ENCODE peak calls at places on chromosomes 5 and 9, in six cellular contexts. T is AG09319, U is fibroblast of mammary gland, J is RWPE1, H is left ventricle myocardium inferior, G is type B pancreatic cell. V is an unnamed sample.

GRCh38 chr9:78599939-78600338 is 303.0 kb downstream of the PSAT1 start:
- DNase-seq in T (no peak), U (no peak), J (no peak), H (no peak), G (no peak), V (no peak)

GRCh38 chr9:32378993-32379729 is 5.3 kb upstream of the ACO1 start:
- DNase-seq in T (peak; percentile 60), U (peak; percentile 85), J (peak; percentile 77), H (no peak), G (no peak), V (peak; percentile 78)

GRCh38 chr9:21395778-21396717 is 10.8 kb upstream of the IFNA2 start:
- DNase-seq in T (no peak), U (no peak), J (no peak), H (peak; percentile 45), G (peak; percentile 74), V (peak; percentile 48)

GRCh38 chr5:23033864-23034263 is 180.7 kb upstream of the CDH12 start:
- DNase-seq in T (no peak), U (no peak), J (no peak), H (no peak), G (no peak), V (no peak)

GRCh38 chr5:136040746-136041415 is 12.1 kb downstream of the TGFBI start:
- DNase-seq in T (no peak), U (no peak), J (no peak), H (no peak), G (no peak), V (no peak)

GRCh38 chr5:174736351-174736721 is 12.0 kb downstream of the MSX2 start:
- DNase-seq in T (no peak), U (peak; percentile 67), J (no peak), H (no peak), G (no peak), V (no peak)

GRCh38 chr5:180790020-180790419 is 12.6 kb downstream of the MGAT1 start:
- DNase-seq in T (no peak), U (peak; percentile 23), J (no peak), H (no peak), G (no peak), V (no peak)

GRCh38 chr9:9920425-9920824 is 692.4 kb downstream of the PTPRD start:
- DNase-seq in T (no peak), U (no peak), J (no peak), H (no peak), G (no peak), V (no peak)

GRCh38 chr9:32738501-32739172 is 44.7 kb upstream of the TMEM215 start:
- DNase-seq in T (no peak), U (peak; percentile 54), J (peak; percentile 86), H (no peak), G (no peak), V (no peak)

GRCh38 chr5:175098301-175098700 is 345.7 kb downstream of the DRD1 start:
- DNase-seq in T (no peak), U (no peak), J (no peak), H (no peak), G (no peak), V (no peak)

GRCh38 chr5:15834596-15835245 is 334.7 kb downstream of the FBXL7 start:
- DNase-seq in T (peak; percentile 62), U (peak; percentile 88), J (peak; percentile 56), H (no peak), G (no peak), V (no peak)

GRCh38 chr9:87867391-87867790 is 15.3 kb upstream of the SPATA31E1 start:
- DNase-seq in T (no peak), U (peak; percentile 40), J (no peak), H (no peak), G (no peak), V (no peak)

GRCh38 chr5:68258531-68258930 is 43.0 kb downstream of the PIK3R1 start:
- DNase-seq in T (no peak), U (no peak), J (no peak), H (no peak), G (no peak), V (no peak)

GRCh38 chr5:92769986-92770385 is 811.0 kb downstream of the NR2F1-AS1 start:
- DNase-seq in T (no peak), U (peak; percentile 21), J (no peak), H (no peak), G (no peak), V (no peak)

GRCh38 chr5:74141053-74141452 is 499.5 kb downstream of the ENC1 start:
- DNase-seq in T (no peak), U (peak; percentile 35), J (peak; percentile 12), H (no peak), G (no peak), V (no peak)

GRCh38 chr5:40446910-40447309 is 232.8 kb upstream of the PTGER4 start:
- DNase-seq in T (no peak), U (peak; percentile 96), J (peak; percentile 87), H (no peak), G (no peak), V (no peak)

GRCh38 chr5:38780950-38781349 is 64.9 kb upstream of the OSMR start:
- DNase-seq in T (peak; percentile 36), U (peak; percentile 89), J (peak; percentile 8), H (peak; percentile 50), G (no peak), V (no peak)

GRCh38 chr5:159343295-159344094 is 13.2 kb upstream of the IL12B start:
- DNase-seq in T (no peak), U (peak; percentile 7), J (no peak), H (no peak), G (no peak), V (no peak)

GRCh38 chr5:151195622-151196021 is 28.3 kb downstream of the CCDC69 start:
- DNase-seq in T (peak; percentile 44), U (peak; percentile 85), J (no peak), H (no peak), G (no peak), V (no peak)

GRCh38 chr9:96176901-96177718 is 124.9 kb downstream of the HSD17B3 start:
- DNase-seq in T (no peak), U (peak; percentile 41), J (no peak), H (no peak), G (no peak), V (no peak)

GRCh38 chr9:100700689-100701318 is 122.9 kb downstream of the CAVIN4 start:
- DNase-seq in T (no peak), U (peak; percentile 15), J (no peak), H (no peak), G (no peak), V (peak; percentile 15)

GRCh38 chr5:90947667-90948066 is 389.1 kb downstream of the ADGRV1 start:
- DNase-seq in T (no peak), U (no peak), J (no peak), H (no peak), G (no peak), V (no peak)

GRCh38 chr5:139418804-139419203 is 14.9 kb upstream of the SPATA24 start:
- DNase-seq in T (no peak), U (no peak), J (no peak), H (no peak), G (no peak), V (no peak)

GRCh38 chr9:137516144-137516917 is 33.9 kb downstream of the PNPLA7 start:
- DNase-seq in T (no peak), U (no peak), J (no peak), H (no peak), G (no peak), V (no peak)

GRCh38 chr5:53874409-53874808 is 314.0 kb downstream of the NDUFS4 start:
- DNase-seq in T (no peak), U (peak; percentile 61), J (peak; percentile 53), H (no peak), G (no peak), V (no peak)

GRCh38 chr9:121285835-121286687 is 18.1 kb downstream of the GSN start:
- DNase-seq in T (no peak), U (peak; percentile 71), J (no peak), H (peak; percentile 83), G (no peak), V (no peak)

GRCh38 chr5:39194466-39195136 is 24.8 kb downstream of the FYB1 start:
- DNase-seq in T (peak; percentile 49), U (peak; percentile 73), J (peak; percentile 81), H (no peak), G (no peak), V (no peak)

GRCh38 chr9:35729700-35730485 is 2.1 kb downstream of the TLN1 start:
- DNase-seq in T (peak; percentile 65), U (peak; percentile 92), J (peak; percentile 81), H (peak; percentile 66), G (no peak), V (peak; percentile 48)

GRCh38 chr9:104386425-104387069 is 117.5 kb upstream of the OR13F1 start:
- DNase-seq in T (no peak), U (peak; percentile 57), J (peak; percentile 64), H (no peak), G (no peak), V (no peak)
- TF ChIP-seq CTCF in T (peak; percentile 58), U (peak; percentile 77), J (peak; percentile 94), H (peak; percentile 81), G (peak; percentile 84), V (peak; percentile 36)

GRCh38 chr5:350355-350754 is 28.8 kb downstream of the AHRR start:
- DNase-seq in T (no peak), U (no peak), J (no peak), H (no peak), G (no peak), V (peak; percentile 27)
- TF ChIP-seq CTCF in T (peak; percentile 14), U (peak; percentile 11), J (no peak), H (no peak), G (no peak), V (no peak)

GRCh38 chr9:113012492-113012891 is 500 bp upstream of the ZNF883 start:
- DNase-seq in T (no peak), U (no peak), J (no peak), H (no peak), G (no peak), V (no peak)

DNA sequence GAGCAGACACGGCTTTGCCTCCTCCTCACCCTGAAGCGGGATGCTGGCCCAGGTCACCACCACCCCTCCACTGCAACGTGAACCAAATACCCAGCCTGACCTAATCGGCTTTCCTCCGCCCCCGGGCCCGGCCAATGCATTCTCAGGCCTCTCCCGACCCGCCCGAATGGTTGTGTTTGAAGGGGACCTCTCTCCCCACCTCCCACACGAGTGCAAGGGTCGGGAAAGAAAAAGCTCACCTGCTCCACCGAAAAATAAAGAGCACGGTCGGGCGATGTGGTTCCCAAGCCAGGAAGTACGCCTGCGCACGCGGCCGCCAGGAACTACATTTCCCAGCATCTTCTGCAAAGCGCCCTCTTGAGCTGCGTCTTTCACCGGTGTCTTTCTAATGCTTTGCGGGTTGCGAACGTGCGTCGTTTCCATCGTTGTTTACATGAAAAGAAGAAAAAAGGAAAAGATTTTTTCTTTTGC is at the start of gene ZNF883:
- DNase-seq in T (peak; percentile 2), U (peak; percentile 72), J (peak; percentile 50), H (peak; percentile 62), G (peak; percentile 70), V (no peak)
- TF ChIP-seq CTCF in T (no peak), U (no peak), J (no peak), H (no peak), G (no peak), V (no peak)

GRCh38 chr5:114858964-114859363 is 310.7 kb downstream of the TRIM36 start:
- DNase-seq in T (no peak), U (no peak), J (no peak), H (no peak), G (no peak), V (no peak)

DNA sequence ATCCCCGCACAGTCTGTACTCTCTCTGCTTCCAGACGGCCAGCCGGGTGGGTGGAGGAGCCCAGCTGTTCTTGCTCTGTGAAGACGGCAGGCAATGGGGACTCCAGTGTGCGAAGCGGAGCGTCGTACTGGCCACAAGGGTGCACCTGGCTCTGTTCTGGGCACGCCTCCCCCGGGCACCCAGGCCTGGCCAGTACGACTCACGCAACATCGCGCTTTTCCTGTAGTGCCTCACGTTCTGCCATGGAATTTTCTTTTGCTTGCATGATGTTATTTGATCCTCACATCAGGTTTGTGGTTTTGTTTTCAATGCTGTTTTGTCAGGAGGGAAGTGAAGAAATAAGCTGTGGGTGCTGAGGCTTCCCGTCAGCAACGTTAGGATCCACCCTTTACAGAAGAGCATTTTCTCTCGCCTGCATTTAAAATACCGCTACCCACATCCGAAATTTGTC is 311.7 kb downstream of the TRIM36 start:
- DNase-seq in T (no peak), U (no peak), J (no peak), H (no peak), G (no peak), V (no peak)
- TF ChIP-seq CTCF in T (no peak), U (no peak), J (no peak), H (no peak), G (no peak), V (no peak)

V was measured in GM20000.